ENCODE peak calls at places on chromosomes 2 and 18, in six cellular contexts. G is IMR-90, H is posterior cingulate gyrus, M is fibroblast of the aortic adventitia, Q is AG08396, A is nephron progenitor cell. W is an unnamed sample.

GRCh38 chr2:213991454-213992108 is 419.3 kb upstream of the VWC2L start:
- DNase-seq in G (peak; percentile 30), H (no peak), M (no peak), Q (no peak), A (no peak), W (no peak)

GRCh38 chr2:46871976-46872381 is 43.6 kb downstream of the MCFD2 start:
- DNase-seq in G (no peak), H (no peak), M (no peak), Q (no peak), A (no peak), W (no peak)

GRCh38 chr2:156455366-156455975 is 19.3 kb downstream of the GPD2 start:
- DNase-seq in G (peak; percentile 50), H (no peak), M (peak; percentile 51), Q (peak; percentile 62), A (no peak), W (no peak)

GRCh38 chr18:42298744-42299685 is 344.0 kb downstream of the PIK3C3 start:
- DNase-seq in G (peak; percentile 66), H (peak; percentile 96), M (peak; percentile 86), Q (peak; percentile 67), A (peak; percentile 80), W (peak; percentile 88)

GRCh38 chr2:98465456-98466201 is 21.0 kb downstream of the INPP4A start:
- DNase-seq in G (peak; percentile 42), H (peak; percentile 81), M (peak; percentile 49), Q (no peak), A (no peak), W (no peak)

GRCh38 chr2:215382480-215382879 is 53.4 kb downstream of the FN1 start:
- DNase-seq in G (no peak), H (no peak), M (no peak), Q (no peak), A (no peak), W (no peak)

GRCh38 chr2:3459185-3460015 is 59.9 kb downstream of the ADI1 start:
- DNase-seq in G (no peak), H (peak; percentile 83), M (no peak), Q (no peak), A (no peak), W (no peak)

GRCh38 chr2:38750011-38750792 is 959 bp downstream of the SRSF7 start:
- DNase-seq in G (peak; percentile 19), H (peak; percentile 83), M (peak; percentile 24), Q (peak; percentile 76), A (peak; percentile 51), W (peak; percentile 40)

GRCh38 chr2:229313591-229313990 is 42.5 kb upstream of the PID1 start:
- DNase-seq in G (peak; percentile 28), H (no peak), M (peak; percentile 95), Q (peak; percentile 49), A (no peak), W (no peak)

GRCh38 chr2:1802046-1802445 is 57.7 kb upstream of the PXDN start:
- DNase-seq in G (no peak), H (no peak), M (no peak), Q (no peak), A (no peak), W (no peak)

GRCh38 chr2:48173141-48173540 is 266.8 kb upstream of the FBXO11 start:
- DNase-seq in G (no peak), H (no peak), M (no peak), Q (no peak), A (no peak), W (no peak)

GRCh38 chr2:134372611-134373131 is 118.8 kb downstream of the MGAT5 start:
- DNase-seq in G (peak; percentile 94), H (peak; percentile 89), M (peak; percentile 76), Q (peak; percentile 60), A (no peak), W (no peak)

GRCh38 chr18:23712445-23712844 is 23.2 kb downstream of the LAMA3 start:
- DNase-seq in G (no peak), H (no peak), M (no peak), Q (no peak), A (no peak), W (no peak)

GRCh38 chr2:188884051-188884450 is 90.1 kb upstream of the COL3A1 start:
- DNase-seq in G (peak; percentile 88), H (no peak), M (peak; percentile 43), Q (peak; percentile 23), A (no peak), W (no peak)

GRCh38 chr2:219252084-219252483 is 959 bp upstream of the TUBA4B start:
- DNase-seq in G (no peak), H (no peak), M (no peak), Q (no peak), A (no peak), W (no peak)

GRCh38 chr2:203662963-203663362 is 43.5 kb upstream of the CD28 start:
- DNase-seq in G (no peak), H (no peak), M (no peak), Q (no peak), A (no peak), W (no peak)

GRCh38 chr18:23106575-23106974 is 28.7 kb upstream of the CABLES1 start:
- DNase-seq in G (peak; percentile 96), H (no peak), M (peak; percentile 68), Q (peak; percentile 74), A (peak; percentile 26), W (no peak)

GRCh38 chr2:135768863-135769262 is 27.2 kb downstream of the UBXN4 start:
- DNase-seq in G (no peak), H (no peak), M (no peak), Q (no peak), A (no peak), W (no peak)

GRCh38 chr2:4502230-4502843 is 799.0 kb downstream of the DCDC2C start:
- DNase-seq in G (no peak), H (no peak), M (no peak), Q (no peak), A (no peak), W (no peak)

GRCh38 chr2:83081835-83082522 is 1377.1 kb downstream of the SUCLG1 start:
- DNase-seq in G (peak; percentile 65), H (no peak), M (peak; percentile 68), Q (peak; percentile 12), A (no peak), W (no peak)